ENCODE peak calls at places on chromosome 3, in nine cellular contexts. Y, L, E, G, A, B, M, W and O are unnamed samples.

GRCh38 chr3:64530434-64531049 is 157.3 kb downstream of the ADAMTS9 start:
- DNase-seq in Y (no peak), L (no peak), E (no peak), G (peak; percentile 50), A (peak; percentile 70), B (no peak), M (peak; percentile 69), W (peak; percentile 21), O (peak; percentile 68)

GRCh38 chr3:5014431-5014830 is 35.2 kb downstream of the BHLHE40 start:
- DNase-seq in Y (no peak), L (no peak), E (no peak), G (no peak), A (peak; percentile 28), B (no peak), M (no peak), W (no peak), O (no peak)

GRCh38 chr3:194365526-194365925 is 4.0 kb downstream of the LRRC15 start:
- DNase-seq in Y (no peak), L (no peak), E (no peak), G (no peak), A (no peak), B (no peak), M (no peak), W (no peak), O (no peak)

GRCh38 chr3:9422712-9423424 is 25.5 kb downstream of the SETD5 start:
- DNase-seq in Y (peak; percentile 83), L (peak; percentile 83), E (no peak), G (peak; percentile 98), A (peak; percentile 99), B (peak; percentile 91), M (peak; percentile 53), W (peak; percentile 91), O (peak; percentile 99)

GRCh38 chr3:60743631-60744164 is 507.6 kb downstream of the FHIT start:
- DNase-seq in Y (no peak), L (no peak), E (no peak), G (no peak), A (peak; percentile 9), B (no peak), M (no peak), W (no peak), O (no peak)

GRCh38 chr3:83514130-83514914 is 1444.5 kb upstream of the CADM2 start:
- DNase-seq in Y (no peak), L (no peak), E (no peak), G (peak; percentile 25), A (peak; percentile 0), B (no peak), M (no peak), W (no peak), O (no peak)

GRCh38 chr3:52983336-52983807 is 62.5 kb downstream of the SFMBT1 start:
- DNase-seq in Y (no peak), L (no peak), E (no peak), G (no peak), A (no peak), B (no peak), M (no peak), W (no peak), O (no peak)

GRCh38 chr3:41265011-41265545 is 65.8 kb downstream of the CTNNB1 start:
- DNase-seq in Y (no peak), L (no peak), E (no peak), G (no peak), A (peak; percentile 70), B (no peak), M (no peak), W (peak; percentile 36), O (peak; percentile 26)

GRCh38 chr3:135762188-135762853 is 203.2 kb upstream of the PPP2R3A start:
- DNase-seq in Y (no peak), L (no peak), E (no peak), G (no peak), A (no peak), B (no peak), M (no peak), W (no peak), O (no peak)

GRCh38 chr3:96986241-96986640 is 171.8 kb downstream of the EPHA6 start:
- DNase-seq in Y (no peak), L (no peak), E (no peak), G (no peak), A (no peak), B (no peak), M (no peak), W (no peak), O (no peak)

GRCh38 chr3:66023728-66024390 is 14.9 kb downstream of the MAGI1 start:
- DNase-seq in Y (no peak), L (no peak), E (no peak), G (no peak), A (no peak), B (no peak), M (no peak), W (no peak), O (no peak)

GRCh38 chr3:4426782-4427344 is 40.2 kb downstream of the SUMF1 start:
- DNase-seq in Y (no peak), L (no peak), E (no peak), G (peak; percentile 72), A (peak; percentile 98), B (no peak), M (no peak), W (peak; percentile 3), O (peak; percentile 92)

GRCh38 chr3:132790806-132791205 is 68.6 kb upstream of the NPHP3 start:
- DNase-seq in Y (no peak), L (no peak), E (no peak), G (no peak), A (no peak), B (no peak), M (no peak), W (no peak), O (no peak)

GRCh38 chr3:179929091-179929529 is 107.6 kb downstream of the PEX5L start:
- DNase-seq in Y (peak; percentile 7), L (no peak), E (no peak), G (peak; percentile 30), A (peak; percentile 83), B (no peak), M (peak; percentile 64), W (peak; percentile 37), O (peak; percentile 74)
- TF ChIP-seq CTCF in Y (peak; percentile 63), L (peak; percentile 19), E (peak; percentile 75), G (peak; percentile 78), A (peak; percentile 77), B (no peak), M (peak; percentile 47), W (peak; percentile 41), O (peak; percentile 88)

DNA sequence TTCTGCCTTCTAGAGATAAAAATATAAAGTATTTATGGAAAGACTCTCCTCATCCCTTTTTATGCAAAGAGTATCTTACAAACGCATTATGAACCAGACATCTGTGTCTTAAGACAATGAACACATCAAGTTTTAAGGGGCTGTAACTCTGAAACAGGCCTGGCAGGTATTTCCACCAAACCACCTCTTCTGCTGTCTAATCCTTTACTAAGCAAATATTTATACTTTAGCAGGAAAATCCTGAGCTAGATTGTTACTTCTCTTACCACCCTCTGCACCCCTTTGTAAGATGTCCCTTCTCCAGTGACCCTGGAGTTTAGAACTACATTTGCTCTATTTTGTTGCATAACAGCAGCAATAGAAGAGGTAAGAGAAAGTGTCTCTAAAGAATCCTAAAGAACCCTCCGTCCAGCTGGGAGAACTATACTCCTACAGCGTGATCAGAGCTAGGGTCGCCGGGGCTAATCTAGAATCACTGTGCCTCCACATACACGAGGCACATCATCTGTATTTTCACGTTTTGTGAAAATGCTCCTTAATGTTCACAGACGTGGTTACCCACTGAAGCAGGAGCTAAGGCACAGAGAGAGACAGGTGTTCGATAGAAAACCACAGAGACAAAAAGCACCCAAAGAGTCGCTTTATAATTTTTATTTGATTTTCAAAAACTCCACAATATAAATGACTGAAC is 129.6 kb downstream of the FOXP1 start:
- DNase-seq in Y (no peak), L (no peak), E (no peak), G (no peak), A (no peak), B (no peak), M (no peak), W (no peak), O (no peak)
- H3K4me3 ChIP-seq in Y (no peak overlapping the region), L (no peak overlapping the region), E (no peak overlapping the region), G (no peak overlapping the region), A (no peak overlapping the region), B (no peak overlapping the region), M (no peak overlapping the region), W (no peak overlapping the region), O (no peak overlapping the region)

GRCh38 chr3:72255736-72256559 is 471.0 kb upstream of the PROK2 start:
- DNase-seq in Y (no peak), L (no peak), E (peak; percentile 94), G (peak; percentile 23), A (no peak), B (peak; percentile 93), M (no peak), W (no peak), O (no peak)
- TF ChIP-seq CTCF in Y (peak; percentile 33), L (no peak), E (peak; percentile 1), G (no peak), A (no peak), B (no peak), M (no peak), W (no peak), O (no peak)

GRCh38 chr3:187454416-187454815 is 86.2 kb downstream of the RTP4 start:
- DNase-seq in Y (no peak), L (no peak), E (no peak), G (no peak), A (no peak), B (no peak), M (no peak), W (no peak), O (no peak)

GRCh38 chr3:187458383-187458782 is 90.2 kb downstream of the RTP4 start:
- DNase-seq in Y (no peak), L (no peak), E (no peak), G (no peak), A (no peak), B (no peak), M (no peak), W (no peak), O (no peak)

GRCh38 chr3:187450791-187451190 is 82.6 kb downstream of the RTP4 start:
- DNase-seq in Y (no peak), L (no peak), E (no peak), G (no peak), A (no peak), B (no peak), M (no peak), W (no peak), O (no peak)

DNA sequence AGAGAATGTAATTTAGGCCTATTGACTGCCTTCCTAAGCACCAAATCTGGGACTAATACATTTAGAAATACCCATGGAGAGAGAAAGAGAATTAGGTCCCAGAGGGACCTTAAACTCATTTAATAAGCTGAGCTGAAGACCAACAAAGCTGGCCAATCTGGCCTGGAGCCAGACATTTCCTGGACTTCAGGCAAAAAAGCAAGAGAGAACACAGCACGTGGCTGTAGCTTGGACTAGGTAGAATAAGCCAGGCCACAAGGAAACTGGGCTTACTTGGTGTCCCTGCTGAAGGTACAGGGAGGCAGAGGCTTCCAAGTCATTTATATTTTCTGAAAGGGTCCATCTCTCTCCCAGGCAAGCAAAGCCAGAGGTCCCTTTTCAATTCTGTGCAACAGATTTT is 88.1 kb downstream of the RTP4 start:
- DNase-seq in Y (no peak), L (no peak), E (peak; percentile 86), G (no peak), A (peak; percentile 19), B (no peak), M (peak; percentile 82), W (no peak), O (peak; percentile 39)
- H3K4me3 ChIP-seq in Y (no peak overlapping the region), L (no peak overlapping the region), E (no peak overlapping the region), G (no peak overlapping the region), A (no peak overlapping the region), B (no peak overlapping the region), M (no peak overlapping the region), W (no peak overlapping the region), O (no peak overlapping the region)